ENCODE peak calls at places on chromosomes 6 and 20, in four cellular contexts. One of them, this sample, is unnamed.

GRCh38 chr6:39927159-39927558 is 7.1 kb downstream of the MOCS1 start:
- DNase-seq in KG1: no peak
- DNase-seq in RWPE2: no peak
- DNase-seq in esophagus muscularis mucosa: no peak
- DNase-seq in this sample: no peak

GRCh38 chr6:130020106-130020851 is 1.9 kb downstream of the L3MBTL3 start:
- DNase-seq in esophagus muscularis mucosa: no peak
- DNase-seq in RWPE2: no peak
- DNase-seq in KG1: no peak
- DNase-seq in this sample: no peak

GRCh38 chr6:45707188-45707587 is 308.5 kb downstream of the CLIC5 start:
- DNase-seq in esophagus muscularis mucosa: no peak
- DNase-seq in KG1: no peak
- DNase-seq in RWPE2: no peak
- DNase-seq in this sample: no peak

GRCh38 chr6:128518531-128519131 is 1.8 kb downstream of the PTPRK start:
- DNase-seq in KG1: no peak
- DNase-seq in esophagus muscularis mucosa: no peak
- DNase-seq in RWPE2: no peak
- DNase-seq in this sample: no peak

GRCh38 chr6:97626586-97627441 is 343.8 kb upstream of the MMS22L start:
- DNase-seq in KG1: no peak
- DNase-seq in esophagus muscularis mucosa: no peak
- DNase-seq in RWPE2: no peak
- DNase-seq in this sample: no peak

GRCh38 chr6:36267731-36268477 is 2.0 kb upstream of the PNPLA1 start:
- DNase-seq in RWPE2: no peak
- DNase-seq in esophagus muscularis mucosa: no peak
- DNase-seq in KG1: no peak
- DNase-seq in this sample: no peak

GRCh38 chr20:5658897-5659296 is 91.3 kb upstream of the SHLD1 start:
- DNase-seq in esophagus muscularis mucosa: no peak
- DNase-seq in KG1: no peak
- DNase-seq in RWPE2: peak; percentile 66
- DNase-seq in this sample: no peak

GRCh38 chr6:50007821-50008220 is 14.0 kb downstream of the DEFB110 start:
- DNase-seq in RWPE2: no peak
- DNase-seq in KG1: no peak
- DNase-seq in esophagus muscularis mucosa: no peak
- DNase-seq in this sample: no peak

GRCh38 chr6:3227363-3228045 is at the start of gene TUBB2B:
- DNase-seq in esophagus muscularis mucosa: no peak
- DNase-seq in KG1: no peak
- DNase-seq in RWPE2: no peak
- DNase-seq in this sample: no peak

GRCh38 chr6:157219201-157220200 is 103.8 kb downstream of the TMEM242 start:
- DNase-seq in RWPE2: no peak
- DNase-seq in esophagus muscularis mucosa: no peak
- DNase-seq in KG1: no peak
- DNase-seq in this sample: no peak

GRCh38 chr20:26209171-26209941 is 512.7 kb upstream of the ZNF337 start:
- DNase-seq in RWPE2: peak; percentile 54
- DNase-seq in esophagus muscularis mucosa: no peak
- DNase-seq in KG1: no peak
- DNase-seq in this sample: no peak

GRCh38 chr20:33477386-33478234 is 12.3 kb upstream of the CBFA2T2 start:
- DNase-seq in RWPE2: no peak
- DNase-seq in esophagus muscularis mucosa: no peak
- DNase-seq in KG1: no peak
- DNase-seq in this sample: no peak

GRCh38 chr6:118177720-118178119 is 270.7 kb downstream of the SLC35F1 start:
- DNase-seq in RWPE2: no peak
- DNase-seq in KG1: no peak
- DNase-seq in esophagus muscularis mucosa: no peak
- DNase-seq in this sample: no peak

GRCh38 chr20:364905-365794 is 15.4 kb upstream of the TRIB3 start:
- DNase-seq in RWPE2: peak; percentile 80
- DNase-seq in KG1: no peak
- DNase-seq in esophagus muscularis mucosa: no peak
- DNase-seq in this sample: no peak

GRCh38 chr6:14743465-14744211 is 502.2 kb upstream of the JARID2 start:
- DNase-seq in KG1: no peak
- DNase-seq in esophagus muscularis mucosa: no peak
- DNase-seq in RWPE2: peak; percentile 91
- DNase-seq in this sample: peak; percentile 80

This sample was measured in AML-193.